ENCODE peak calls at places on chromosome 9, in nine cellular contexts. M, E, D, H, Y, P, T, O and L are unnamed samples.

GRCh38 chr9:134638503-134639090 is 3.0 kb upstream of the COL5A1 start:
- DNase-seq in M (no peak), E (no peak), D (no peak), H (no peak), Y (no peak), P (no peak), T (no peak), O (no peak), L (no peak)

GRCh38 chr9:113568481-113569321 is 105.2 kb downstream of the RGS3 start:
- DNase-seq in M (no peak), E (no peak), D (no peak), H (no peak), Y (no peak), P (peak), T (no peak), O (no peak), L (no peak)

GRCh38 chr9:31908158-31908890 is 476.1 kb upstream of the ACO1 start:
- DNase-seq in M (peak), E (no peak), D (peak), H (peak), Y (no peak), P (no peak), T (no peak), O (no peak), L (no peak)

GRCh38 chr9:99851028-99851822 is 29.5 kb downstream of the NR4A3 start:
- DNase-seq in M (peak), E (no peak), D (no peak), H (no peak), Y (no peak), P (no peak), T (no peak), O (no peak), L (no peak)

GRCh38 chr9:91178281-91179236 is 183.2 kb downstream of the AUH start:
- DNase-seq in M (no peak), E (no peak), D (no peak), H (no peak), Y (no peak), P (no peak), T (no peak), O (no peak), L (no peak)

GRCh38 chr9:37920471-37921167 is 16.7 kb upstream of the SLC25A51 start:
- DNase-seq in M (no peak), E (peak), D (no peak), H (peak), Y (no peak), P (no peak), T (peak), O (peak), L (no peak)

GRCh38 chr9:34651876-34652602 is at the start of gene IL11RA:
- DNase-seq in M (no peak), E (peak), D (peak), H (peak), Y (peak), P (no peak), T (no peak), O (peak), L (peak)

GRCh38 chr9:89519393-89519805 is 21.5 kb upstream of the SEMA4D start:
- DNase-seq in M (no peak), E (no peak), D (peak), H (peak), Y (no peak), P (no peak), T (no peak), O (no peak), L (peak)

GRCh38 chr9:73239868-73240267 is 88.2 kb downstream of the ANXA1 start:
- DNase-seq in M (no peak), E (no peak), D (no peak), H (peak), Y (no peak), P (no peak), T (no peak), O (no peak), L (no peak)

GRCh38 chr9:127937383-127938297 is at the start of gene DPM2:
- DNase-seq in M (peak), E (peak), D (peak), H (peak), Y (no peak), P (peak), T (peak), O (peak), L (peak)

GRCh38 chr9:127935765-127936221 is 1.9 kb downstream of the DPM2 start:
- DNase-seq in M (no peak), E (no peak), D (no peak), H (no peak), Y (no peak), P (no peak), T (no peak), O (peak), L (no peak)

GRCh38 chr9:127938298-127938690 is 640 bp upstream of the DPM2 start:
- DNase-seq in M (no peak), E (no peak), D (no peak), H (no peak), Y (no peak), P (no peak), T (no peak), O (peak), L (no peak)

GRCh38 chr9:127936347-127936852 is 1.3 kb downstream of the DPM2 start:
- DNase-seq in M (no peak), E (no peak), D (no peak), H (no peak), Y (no peak), P (no peak), T (no peak), O (no peak), L (no peak)

GRCh38 chr9:127937046-127937382 is 640 bp downstream of the DPM2 start:
- DNase-seq in M (no peak), E (no peak), D (no peak), H (no peak), Y (no peak), P (no peak), T (no peak), O (no peak), L (no peak)
- TF ChIP-seq MAX in M (no peak), E (no peak), D (no peak), H (no peak), Y (no peak), P (no peak), T (no peak), O (no peak), L (no peak)

DNA sequence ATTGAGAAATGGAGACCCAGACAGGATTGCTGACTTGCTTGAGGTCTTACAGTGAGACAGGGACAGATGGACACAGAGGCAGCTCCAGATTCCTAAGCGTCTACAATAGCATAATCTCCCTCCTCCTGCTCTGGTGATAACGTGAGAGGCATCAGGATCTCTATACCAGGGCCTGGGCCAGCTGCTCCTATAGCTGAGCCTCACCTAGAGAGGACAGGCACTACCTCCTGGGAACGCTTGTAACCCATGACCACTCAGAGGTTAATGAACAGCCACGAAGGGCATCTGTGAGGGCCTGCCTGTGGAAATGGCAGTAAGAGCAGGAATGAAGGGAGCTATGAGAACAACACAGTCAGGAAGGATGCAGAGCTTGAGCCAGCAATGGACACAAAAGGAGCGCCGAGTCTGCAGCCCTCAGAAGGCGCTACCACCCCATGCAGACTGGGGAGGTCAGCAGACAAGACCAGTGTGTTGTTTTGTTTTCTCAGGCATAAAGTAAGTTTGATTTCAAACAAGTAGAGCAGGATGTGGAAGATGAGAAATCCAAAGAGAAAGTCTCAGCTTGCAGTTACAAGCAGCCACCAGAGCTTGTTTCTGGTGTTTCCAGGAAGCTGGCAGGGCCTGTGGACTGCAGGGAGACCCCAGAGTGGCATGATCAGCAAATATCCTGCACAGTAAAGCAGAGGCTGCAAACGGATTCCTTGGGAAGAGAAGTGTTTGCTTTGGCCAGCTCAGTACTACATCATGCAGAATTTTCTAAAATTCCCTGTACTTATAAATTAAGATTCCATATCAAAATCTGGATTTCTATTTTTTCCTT is 17.4 kb downstream of the ANKS6 start:
- DNase-seq in M (no peak), E (no peak), D (no peak), H (no peak), Y (no peak), P (no peak), T (no peak), O (no peak), L (peak)
- TF ChIP-seq MAX in M (no peak), E (no peak), D (no peak), H (no peak), Y (no peak), P (no peak), T (no peak), O (no peak), L (no peak)

GRCh38 chr9:20095430-20096092 is 306.7 kb upstream of the SLC24A2 start:
- DNase-seq in M (no peak), E (no peak), D (no peak), H (no peak), Y (no peak), P (no peak), T (no peak), O (no peak), L (no peak)

GRCh38 chr9:20087481-20087880 is 298.6 kb upstream of the SLC24A2 start:
- DNase-seq in M (no peak), E (no peak), D (no peak), H (no peak), Y (no peak), P (no peak), T (no peak), O (no peak), L (no peak)

GRCh38 chr9:20092560-20092959 is 303.7 kb upstream of the SLC24A2 start:
- DNase-seq in M (no peak), E (no peak), D (no peak), H (no peak), Y (no peak), P (no peak), T (no peak), O (no peak), L (no peak)
- TF ChIP-seq MAX in M (no peak), E (no peak), D (no peak), H (no peak), Y (no peak), P (no peak), T (no peak), O (no peak), L (no peak)

GRCh38 chr9:131709741-131710499 is 30.0 kb downstream of the RAPGEF1 start:
- DNase-seq in M (peak), E (no peak), D (no peak), H (no peak), Y (no peak), P (no peak), T (peak), O (no peak), L (no peak)

GRCh38 chr9:131706608-131706970 is 33.3 kb downstream of the RAPGEF1 start:
- DNase-seq in M (no peak), E (no peak), D (no peak), H (no peak), Y (no peak), P (no peak), T (no peak), O (no peak), L (peak)

GRCh38 chr9:131708613-131709002 is 31.3 kb downstream of the RAPGEF1 start:
- DNase-seq in M (no peak), E (no peak), D (no peak), H (no peak), Y (no peak), P (no peak), T (peak), O (no peak), L (no peak)

GRCh38 chr9:131707050-131707449 is 32.8 kb downstream of the RAPGEF1 start:
- DNase-seq in M (no peak), E (no peak), D (no peak), H (no peak), Y (no peak), P (no peak), T (no peak), O (no peak), L (no peak)

GRCh38 chr9:131707677-131708612 is 31.9 kb downstream of the RAPGEF1 start:
- DNase-seq in M (no peak), E (no peak), D (no peak), H (peak), Y (no peak), P (no peak), T (peak), O (peak), L (no peak)
- TF ChIP-seq MAX in M (no peak), E (no peak), D (no peak), H (no peak), Y (no peak), P (no peak), T (no peak), O (no peak), L (no peak)

DNA sequence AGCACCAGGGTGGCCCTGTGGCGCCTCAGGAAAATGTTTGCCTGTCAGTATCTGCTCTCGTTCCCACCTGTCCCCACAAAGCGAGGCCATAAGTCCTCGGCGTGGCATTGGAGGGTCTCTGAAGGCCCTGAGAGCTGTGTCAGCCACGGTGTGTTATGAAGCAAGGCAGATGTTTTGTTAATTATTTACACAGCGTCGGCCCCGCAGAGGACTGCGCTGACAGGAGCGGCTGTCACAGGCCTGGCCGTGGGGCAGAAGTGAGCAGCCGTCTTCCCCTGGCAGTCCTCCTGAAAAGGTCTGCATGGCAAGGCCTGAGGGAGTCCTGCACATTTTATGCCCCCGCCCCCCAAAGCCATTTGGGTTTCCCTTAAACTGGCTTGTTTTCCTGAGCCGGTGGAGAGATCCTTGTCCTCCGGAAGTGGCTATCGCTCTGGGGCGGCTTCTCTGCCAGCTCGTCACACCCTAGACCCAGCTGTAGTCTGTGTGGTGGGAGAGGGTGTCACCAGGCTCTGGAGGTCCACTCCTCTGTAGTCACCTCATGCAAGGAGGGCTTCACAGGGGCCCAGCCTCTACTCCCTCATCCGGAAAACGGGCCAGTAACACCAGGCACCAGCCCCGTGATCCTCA is 6.2 kb downstream of the NEK6 start:
- DNase-seq in M (no peak), E (no peak), D (no peak), H (no peak), Y (no peak), P (no peak), T (no peak), O (no peak), L (peak)
- TF ChIP-seq MAX in M (no peak), E (no peak), D (no peak), H (no peak), Y (no peak), P (no peak), T (no peak), O (no peak), L (peak)

GRCh38 chr9:96509026-96509425 is 59.1 kb downstream of the HABP4 start:
- DNase-seq in M (no peak), E (no peak), D (no peak), H (no peak), Y (no peak), P (no peak), T (no peak), O (no peak), L (no peak)

GRCh38 chr9:96503918-96504317 is 53.9 kb downstream of the HABP4 start:
- DNase-seq in M (no peak), E (no peak), D (no peak), H (no peak), Y (no peak), P (no peak), T (no peak), O (no peak), L (no peak)

GRCh38 chr9:96508227-96508940 is 58.4 kb downstream of the HABP4 start:
- DNase-seq in M (no peak), E (no peak), D (no peak), H (no peak), Y (no peak), P (no peak), T (no peak), O (no peak), L (no peak)

GRCh38 chr9:96501981-96502833 is 52.2 kb downstream of the HABP4 start:
- DNase-seq in M (no peak), E (no peak), D (no peak), H (no peak), Y (no peak), P (no peak), T (no peak), O (no peak), L (no peak)

GRCh38 chr9:96505316-96505991 is 55.5 kb downstream of the HABP4 start:
- DNase-seq in M (no peak), E (no peak), D (no peak), H (no peak), Y (no peak), P (no peak), T (no peak), O (no peak), L (no peak)
- TF ChIP-seq MAX in M (no peak), E (no peak), D (no peak), H (no peak), Y (no peak), P (no peak), T (no peak), O (no peak), L (no peak)

DNA sequence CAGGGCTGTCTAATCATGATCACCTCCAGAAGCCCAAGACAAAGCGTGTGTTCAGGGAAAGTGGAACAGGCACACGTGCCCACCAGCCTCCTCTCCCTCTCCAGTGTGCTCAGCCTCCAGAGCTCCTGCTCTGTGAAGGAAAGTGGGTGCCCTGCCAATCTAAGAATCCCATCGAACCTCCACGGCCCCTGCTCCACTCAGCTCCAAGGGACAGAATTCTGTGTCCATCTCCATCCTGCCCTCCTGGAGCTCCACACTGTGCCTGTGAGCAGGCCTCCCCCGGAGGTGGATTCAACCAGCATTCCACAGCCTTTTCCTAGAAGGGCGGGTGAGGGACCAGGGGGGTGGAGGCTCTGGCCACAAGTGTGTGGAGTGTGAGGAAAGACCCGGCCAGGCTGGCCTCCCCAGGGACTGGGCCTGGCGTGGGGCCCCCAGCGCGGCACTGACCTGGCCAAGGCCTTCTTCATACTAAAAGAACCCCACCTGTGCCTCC is 6.0 kb downstream of the EEIG1 start:
- DNase-seq in M (no peak), E (no peak), D (no peak), H (no peak), Y (no peak), P (peak), T (no peak), O (no peak), L (no peak)
- TF ChIP-seq MAX in M (no peak), E (no peak), D (no peak), H (no peak), Y (no peak), P (no peak), T (no peak), O (no peak), L (no peak)

GRCh38 chr9:130430734-130431535 is 13.8 kb upstream of the ASS1 start:
- DNase-seq in M (no peak), E (no peak), D (no peak), H (no peak), Y (no peak), P (no peak), T (no peak), O (no peak), L (no peak)
- TF ChIP-seq MAX in M (no peak), E (no peak), D (no peak), H (no peak), Y (no peak), P (no peak), T (no peak), O (no peak), L (no peak)

GRCh38 chr9:111282940-111283339 is 47.1 kb downstream of the OR2K2 start:
- DNase-seq in M (no peak), E (no peak), D (no peak), H (no peak), Y (no peak), P (no peak), T (no peak), O (no peak), L (no peak)
- TF ChIP-seq MAX in M (no peak), E (no peak), D (no peak), H (no peak), Y (no peak), P (no peak), T (no peak), O (no peak), L (no peak)